ENCODE peak calls at places on chromosomes 12 and 14, in six cellular contexts. F is epithelial cell of esophagus, W is EL, Z is heart left ventricle, Q is endothelial cell, E is T-cell. I is an unnamed sample.

GRCh38 chr12:22353615-22354325 is 19.3 kb upstream of the ST8SIA1 start:
- DNase-seq in Z (no peak), W (no peak), E (no peak), Q (no peak), F (no peak), I (no peak)

GRCh38 chr14:96160030-96160912 is 44.4 kb upstream of the BDKRB2 start:
- DNase-seq in Z (no peak), Q (no peak), E (no peak), F (no peak), W (no peak), I (no peak)

GRCh38 chr14:24271134-24271833 is at the start of gene RABGGTA:
- DNase-seq in Q (peak; percentile 87), E (peak; percentile 96), F (peak; percentile 94), Z (peak; percentile 89), W (peak; percentile 82), I (peak; percentile 78)

GRCh38 chr12:25301798-25302197 is 51.1 kb upstream of the KRAS start:
- DNase-seq in E (no peak), Z (no peak), Q (no peak), W (peak; percentile 19), F (no peak), I (no peak)

GRCh38 chr14:54177861-54178591 is 218.8 kb upstream of the CDKN3 start:
- DNase-seq in Q (no peak), W (peak; percentile 20), E (no peak), F (no peak), Z (no peak), I (no peak)

GRCh38 chr14:96195441-96196081 is 9.1 kb upstream of the BDKRB2 start:
- DNase-seq in Z (no peak), E (no peak), F (no peak), Q (no peak), W (no peak), I (no peak)

GRCh38 chr14:21070610-21071224 is 613 bp downstream of the ARHGEF40 start:
- DNase-seq in E (no peak), W (peak; percentile 71), Z (peak; percentile 70), F (peak; percentile 11), Q (peak; percentile 51), I (peak; percentile 36)

GRCh38 chr14:24132061-24132685 is 1.7 kb downstream of the FITM1 start:
- DNase-seq in F (peak; percentile 58), E (peak; percentile 32), Z (peak; percentile 51), Q (no peak), W (no peak), I (no peak)

GRCh38 chr12:42510823-42511222 is 78.7 kb downstream of the PRICKLE1 start:
- DNase-seq in Z (no peak), Q (no peak), E (no peak), W (no peak), F (no peak), I (no peak)

GRCh38 chr12:123645851-123646250 is 12.2 kb downstream of the GTF2H3 start:
- DNase-seq in F (no peak), Z (no peak), W (no peak), E (no peak), Q (no peak), I (peak; percentile 16)

GRCh38 chr12:13777374-13777773 is 204.0 kb downstream of the GRIN2B start:
- DNase-seq in W (no peak), Q (no peak), E (no peak), Z (no peak), F (no peak), I (no peak)

GRCh38 chr12:4282103-4282891 is 8.7 kb downstream of the CCND2 start:
- DNase-seq in Q (no peak), F (no peak), Z (no peak), E (no peak), W (no peak), I (no peak)

GRCh38 chr14:57512221-57512620 is 18.6 kb upstream of the CCDC198 start:
- DNase-seq in Z (no peak), F (no peak), W (no peak), Q (no peak), E (no peak), I (no peak)

GRCh38 chr12:128790653-128791373 is 32.9 kb downstream of the SLC15A4 start:
- DNase-seq in W (no peak), Z (no peak), Q (no peak), E (no peak), F (no peak), I (no peak)

GRCh38 chr14:39266589-39266870 is 32.8 kb downstream of the MIA2 start:
- DNase-seq in F (no peak), E (no peak), Q (peak; percentile 62), W (peak; percentile 61), Z (peak; percentile 65), I (no peak)

GRCh38 chr12:104453133-104453532 is 3.6 kb upstream of the CHST11 start:
- DNase-seq in W (no peak), E (no peak), Q (no peak), F (no peak), Z (no peak), I (no peak)

GRCh38 chr12:32548691-32549412 is 130.2 kb upstream of the DNM1L start:
- DNase-seq in Q (no peak), F (no peak), E (no peak), Z (peak; percentile 62), W (peak; percentile 93), I (no peak)

GRCh38 chr14:59118171-59118570 is 70.3 kb upstream of the DAAM1 start:
- DNase-seq in F (no peak), E (no peak), Q (no peak), Z (no peak), W (no peak), I (no peak)

GRCh38 chr12:128942960-128943477 is 89.7 kb downstream of the GLT1D1 start:
- DNase-seq in E (no peak), W (no peak), F (no peak), Q (no peak), Z (no peak), I (no peak)

I was measured in pons.